ENCODE peak calls at places on chromosomes 6 and 20, in four cellular contexts. Y is HepG2, K is H1, X is GM12878. L is an unnamed sample.
A peak's percentile ranks its signal among the peaks of the same experiment; 100 is the strongest.

GRCh38 chr6:86856937-86857563 is 80.3 kb upstream of the HTR1E start:
- DNase-seq in Y (peak; percentile 33), K (peak; percentile 56), X (no peak), L (peak; percentile 39)

GRCh38 chr6:39865011-39865888 is 69.0 kb downstream of the MOCS1 start:
- DNase-seq in Y (peak; percentile 74), K (peak; percentile 95), X (no peak), L (peak; percentile 83)

GRCh38 chr6:5367510-5367909 is 106.2 kb downstream of the FARS2 start:
- DNase-seq in Y (no peak), K (no peak), X (no peak), L (no peak)

GRCh38 chr6:163943647-163944395 is 529.3 kb downstream of the QKI start:
- DNase-seq in Y (no peak), K (peak; percentile 68), X (no peak), L (no peak)

GRCh38 chr6:135419162-135419561 is 78.4 kb downstream of the AHI1 start:
- DNase-seq in Y (no peak), K (no peak), X (no peak), L (no peak)

GRCh38 chr6:111260570-111261298 is 173.4 kb downstream of the SLC16A10 start:
- DNase-seq in Y (no peak), K (no peak), X (no peak), L (peak; percentile 33)

GRCh38 chr6:31836036-31836675 is 8.6 kb downstream of the HSPA1B start:
- DNase-seq in Y (no peak), K (no peak), X (no peak), L (no peak)

GRCh38 chr6:88519227-88520019 is 353.3 kb upstream of the CNR1 start:
- DNase-seq in Y (no peak), K (no peak), X (no peak), L (peak; percentile 6)

DNA sequence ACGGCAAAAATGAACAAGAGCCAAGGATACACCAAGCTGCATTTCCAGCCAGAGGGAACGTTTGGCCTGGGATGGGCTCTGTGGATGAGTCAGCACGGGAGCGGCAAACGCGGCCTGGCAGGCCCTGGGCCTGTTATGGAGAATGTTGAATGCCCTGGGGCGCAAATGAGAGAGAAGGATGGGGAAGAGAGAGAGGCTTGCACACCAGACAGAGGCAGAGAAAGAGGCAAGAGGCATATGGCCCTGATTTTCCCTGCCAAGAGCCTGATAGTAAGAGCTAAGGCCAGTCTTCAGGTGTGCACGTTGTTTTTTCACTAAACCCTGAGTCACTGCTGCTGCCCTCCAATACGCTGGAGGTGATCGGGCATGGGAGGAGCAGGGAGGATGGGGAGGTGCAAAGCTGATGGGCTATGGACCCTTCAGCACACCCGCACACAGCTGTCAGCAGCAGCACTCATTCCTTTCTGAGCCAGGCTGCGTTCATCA is 61.5 kb upstream of the SLC22A23 start:
- DNase-seq in Y (peak; percentile 44), K (no peak), X (no peak), L (no peak)
- TF ChIP-seq USF2 in Y (no peak), K (no peak), X (no peak), L (no peak)

GRCh38 chr6:141562181-141562800 is 570.4 kb upstream of the GJE1 start:
- DNase-seq in Y (no peak), K (peak; percentile 55), X (no peak), L (peak; percentile 10)
- TF ChIP-seq BRCA1 in Y (no peak), K (no peak), X (no peak), L (no peak)

DNA sequence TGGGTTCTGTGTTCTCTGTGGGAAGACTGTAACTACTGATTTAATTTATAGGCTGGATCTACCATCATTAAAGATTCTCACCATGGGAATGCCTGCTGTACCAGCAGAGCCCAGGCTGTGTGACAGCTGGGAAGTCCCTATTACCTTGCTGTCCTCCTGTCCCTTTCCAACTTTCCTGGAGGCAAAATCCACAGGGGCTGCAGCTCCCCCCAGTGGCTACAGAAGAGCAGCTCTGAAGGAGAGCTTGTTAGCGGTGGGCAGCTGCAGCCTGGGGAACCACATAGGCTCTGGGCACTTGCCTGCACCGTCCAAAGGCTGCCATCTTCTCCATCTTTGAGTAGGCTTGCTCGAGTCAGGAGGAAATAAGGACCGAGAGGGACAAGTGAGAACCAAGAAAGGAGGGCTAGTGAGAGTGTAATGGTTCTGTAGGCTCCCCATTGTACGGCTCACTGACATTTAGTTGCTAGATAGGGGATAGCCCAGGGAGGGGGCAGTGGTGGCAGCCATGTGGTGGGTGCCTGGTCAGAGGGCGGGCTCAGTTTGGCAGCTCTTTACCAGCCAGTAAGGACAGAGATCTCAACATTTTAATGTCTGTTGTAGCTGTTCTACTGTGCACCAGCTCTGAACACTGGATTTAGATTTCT is 155.1 kb upstream of the MLIP start:
- DNase-seq in Y (peak; percentile 79), K (peak; percentile 86), X (peak; percentile 8), L (peak; percentile 12)
- TF ChIP-seq USF2 in Y (no peak), K (no peak), X (no peak), L (no peak)

DNA sequence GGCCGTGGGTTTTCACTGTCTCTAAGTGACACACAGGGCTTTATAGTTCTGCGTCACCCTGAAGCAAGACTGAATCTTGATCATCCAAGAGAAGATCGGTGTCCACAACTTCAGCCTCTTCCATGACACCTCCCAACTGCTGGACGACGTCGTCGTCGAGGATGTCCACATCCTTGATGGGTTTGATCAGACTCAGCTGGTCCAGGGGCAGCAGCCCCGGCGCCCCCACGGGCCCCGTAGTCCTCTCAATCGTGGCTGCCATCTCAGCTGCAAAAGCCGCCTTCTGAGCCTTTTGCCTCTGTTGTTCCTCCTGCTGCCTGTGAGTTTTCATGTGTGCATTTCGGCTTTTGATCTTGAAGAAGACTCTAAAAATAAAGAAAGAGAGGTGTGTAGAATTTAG is 10.6 kb upstream of the MRPS10 start:
- DNase-seq in Y (no peak), K (no peak), X (no peak), L (no peak)
- TF ChIP-seq BRCA1 in Y (no peak), K (no peak), X (no peak), L (no peak)

GRCh38 chr6:18413320-18413830 is 26.2 kb downstream of the RNF144B start:
- DNase-seq in Y (no peak), K (no peak), X (no peak), L (no peak)

GRCh38 chr6:18412073-18412472 is 24.9 kb downstream of the RNF144B start:
- DNase-seq in Y (no peak), K (no peak), X (no peak), L (no peak)

GRCh38 chr6:18414102-18414501 is 27.0 kb downstream of the RNF144B start:
- DNase-seq in Y (no peak), K (no peak), X (no peak), L (no peak)

GRCh38 chr6:18410412-18410811 is 23.3 kb downstream of the RNF144B start:
- DNase-seq in Y (no peak), K (no peak), X (no peak), L (no peak)

GRCh38 chr6:18412644-18413043 is 25.5 kb downstream of the RNF144B start:
- DNase-seq in Y (no peak), K (no peak), X (no peak), L (no peak)
- TF ChIP-seq USF2 in Y (no peak), K (no peak), X (no peak), L (no peak)

DNA sequence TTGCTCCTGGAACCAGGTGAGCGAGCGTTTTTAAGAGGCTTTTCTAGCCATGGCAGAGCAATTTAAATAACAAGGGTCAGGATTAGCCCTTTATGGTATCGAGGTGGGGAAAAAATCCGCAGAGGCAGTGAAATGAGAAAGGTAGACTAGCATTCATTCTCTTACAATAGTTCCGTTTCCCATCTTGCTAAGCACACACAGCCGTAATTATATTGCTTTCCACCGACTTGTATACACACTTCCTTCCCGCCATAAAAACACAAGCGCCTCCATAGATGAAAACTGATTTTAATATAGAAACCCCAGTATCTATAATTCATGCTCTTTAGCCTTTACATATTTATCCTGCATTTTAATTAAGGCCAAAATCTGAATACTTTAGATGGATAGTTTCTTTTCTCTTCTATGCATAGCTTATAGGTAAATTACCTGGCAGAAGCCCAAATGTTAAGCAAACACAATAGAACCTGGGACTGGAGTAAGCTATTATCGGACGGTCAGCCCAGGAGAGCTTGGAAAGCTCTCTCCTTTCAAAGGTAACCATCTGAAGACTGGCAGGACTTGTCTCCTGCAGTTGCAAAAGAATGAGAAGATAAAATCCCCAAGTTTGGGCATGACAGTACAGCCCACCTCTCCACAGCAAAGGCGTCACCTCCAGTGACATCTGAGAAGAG is 90.9 kb upstream of the MC3R start:
- DNase-seq in Y (no peak), K (no peak), X (no peak), L (no peak)
- TF ChIP-seq BRCA1 in Y (no peak), K (no peak), X (no peak), L (no peak)

L was measured in K562.